ENCODE peak calls at places on chromosomes 16 and 17, in eight cellular contexts. C is amniotic stem cell, H is HEK293T, A is NCI-H446, D is C1 segment of cervical spinal cord, O is EL, S is transverse colon, N is uterus. G is an unnamed sample.

GRCh38 chr16:3525951-3526350 is 25.1 kb downstream of the CLUAP1 start:
- DNase-seq in S (no peak), N (no peak), O (no peak), H (no peak), D (no peak), A (no peak), C (no peak), G (no peak)

GRCh38 chr17:4152471-4152870 is 9.5 kb downstream of the CYB5D2 start:
- DNase-seq in C (peak), D (no peak), S (no peak), N (no peak), H (no peak), A (no peak), O (peak), G (no peak)

GRCh38 chr16:1344499-1344898 is 7.2 kb downstream of the TSR3 start:
- DNase-seq in C (no peak), O (no peak), D (no peak), S (no peak), N (no peak), A (no peak), H (no peak), G (no peak)

GRCh38 chr17:1909985-1910384 is 80.2 kb downstream of the RPA1 start:
- DNase-seq in H (no peak), O (peak), A (no peak), C (no peak), D (no peak), S (no peak), N (no peak), G (peak)

GRCh38 chr16:31464348-31464769 is 5.1 kb downstream of the ARMC5 start:
- DNase-seq in A (no peak), D (no peak), C (no peak), H (no peak), O (no peak), S (no peak), N (no peak), G (no peak)

GRCh38 chr17:28684963-28685362 is 23.0 kb downstream of the SUPT6H start:
- DNase-seq in H (no peak), D (peak), C (no peak), N (peak), O (peak), S (peak), A (no peak), G (no peak)

GRCh38 chr16:1093284-1094123 is 2.5 kb downstream of the C1QTNF8 start:
- DNase-seq in C (no peak), N (no peak), S (no peak), A (no peak), O (peak), D (no peak), H (no peak), G (no peak)

GRCh38 chr17:77327566-77328463 is 187.0 kb downstream of the SEC14L1 start:
- DNase-seq in N (no peak), A (no peak), D (no peak), C (no peak), O (no peak), S (peak), H (no peak), G (no peak)

GRCh38 chr17:12591336-12591735 is 74.4 kb upstream of the MYOCD start:
- DNase-seq in D (no peak), C (no peak), A (no peak), H (no peak), S (no peak), N (no peak), O (peak), G (no peak)

GRCh38 chr17:16444258-16444886 is 29.0 kb downstream of the TRPV2 start:
- DNase-seq in D (peak), C (no peak), A (peak), O (peak), H (no peak), S (no peak), N (no peak), G (no peak)

GRCh38 chr17:3935140-3935542 is 18.9 kb upstream of the P2RX1 start:
- DNase-seq in O (peak), D (no peak), N (no peak), H (peak), S (peak), A (peak), C (no peak), G (peak)

GRCh38 chr16:11692171-11692570 is 23.9 kb downstream of the SNN start:
- DNase-seq in C (no peak), O (no peak), S (no peak), H (no peak), D (peak), A (no peak), N (no peak), G (no peak)

GRCh38 chr16:67161595-67162058 is 1.9 kb downstream of the FBXL8 start:
- DNase-seq in D (peak), H (no peak), O (no peak), A (no peak), C (no peak), N (no peak), S (no peak), G (no peak)

GRCh38 chr17:31525801-31526549 is 134.5 kb downstream of the RAB11FIP4 start:
- DNase-seq in N (no peak), D (peak), S (no peak), H (peak), O (peak), C (no peak), A (no peak), G (peak)

GRCh38 chr17:20944014-20944905 is 98.6 kb downstream of the USP22 start:
- DNase-seq in N (no peak), S (peak), O (no peak), A (no peak), C (no peak), D (peak), H (peak), G (peak)

GRCh38 chr17:31475378-31476162 is 84.1 kb downstream of the RAB11FIP4 start:
- DNase-seq in A (no peak), N (no peak), O (no peak), S (no peak), C (no peak), H (no peak), D (no peak), G (peak)

GRCh38 chr16:85444879-85445778 is 168.0 kb upstream of the GSE1 start:
- DNase-seq in H (no peak), D (peak), C (no peak), A (peak), S (peak), N (no peak), O (no peak), G (peak)

GRCh38 chr16:81190667-81191066 is 47.8 kb upstream of the BCO1 start:
- DNase-seq in H (no peak), D (no peak), C (no peak), S (no peak), O (peak), A (no peak), N (no peak), G (no peak)

GRCh38 chr17:12877953-12878669 is 88.8 kb downstream of the ARHGAP44 start:
- DNase-seq in N (no peak), S (no peak), H (no peak), A (no peak), D (no peak), O (no peak), C (no peak), G (no peak)

GRCh38 chr17:15930426-15930825 is 14.5 kb upstream of the ADORA2B start:
- DNase-seq in N (no peak), H (no peak), D (no peak), S (no peak), O (no peak), C (no peak), A (no peak), G (no peak)

GRCh38 chr17:79618383-79619067 is 7.7 kb upstream of the RBFOX3 start:
- DNase-seq in D (no peak), O (no peak), S (no peak), N (peak), H (no peak), A (no peak), C (no peak), G (no peak)

GRCh38 chr17:81287155-81287554 is 8.0 kb downstream of the SLC38A10 start:
- DNase-seq in S (no peak), A (no peak), H (no peak), C (no peak), O (no peak), N (no peak), D (no peak), G (no peak)

GRCh38 chr16:59632266-59632855 is 898.2 kb upstream of the GOT2 start:
- DNase-seq in D (no peak), S (no peak), H (no peak), A (no peak), C (no peak), O (peak), N (no peak), G (no peak)

GRCh38 chr17:49729074-49729473 is 21.3 kb upstream of the SLC35B1 start:
- DNase-seq in A (no peak), N (no peak), S (no peak), C (no peak), O (no peak), D (no peak), H (no peak), G (no peak)

GRCh38 chr16:87129771-87130170 is 187.4 kb downstream of the C16orf95 start:
- DNase-seq in A (no peak), H (no peak), S (no peak), C (peak), D (no peak), N (no peak), O (peak), G (no peak)

GRCh38 chr17:8019161-8019560 is 16.7 kb downstream of the GUCY2D start:
- DNase-seq in D (no peak), N (no peak), A (no peak), C (no peak), H (no peak), O (no peak), S (no peak), G (no peak)